ENCODE peak calls at places on chromosomes 3 and 15, in four cellular contexts. One of them, this sample, is unnamed.

GRCh38 chr15:69044899-69045298 is 30.4 kb downstream of the NOX5 start:
- DNase-seq in WERI-Rb-1: no peak
- DNase-seq in KG1: no peak
- DNase-seq in stimulated activated CD8-positive, alpha-beta memory T cell treated with anti-CD3 and anti-CD28 coated beads, Interleukin-2, amount 100 ng/mL, for 1 hour: no peak
- DNase-seq in this sample: peak; percentile 4

GRCh38 chr15:70512772-70513362 is 250.5 kb downstream of the UACA start:
- DNase-seq in WERI-Rb-1: peak; percentile 80
- DNase-seq in KG1: peak; percentile 34
- DNase-seq in stimulated activated CD8-positive, alpha-beta memory T cell treated with anti-CD3 and anti-CD28 coated beads, Interleukin-2, amount 100 ng/mL, for 1 hour: no peak
- DNase-seq in this sample: no peak

GRCh38 chr3:4045756-4046155 is 246.5 kb downstream of the LRRN1 start:
- DNase-seq in WERI-Rb-1: no peak
- DNase-seq in stimulated activated CD8-positive, alpha-beta memory T cell treated with anti-CD3 and anti-CD28 coated beads, Interleukin-2, amount 100 ng/mL, for 1 hour: no peak
- DNase-seq in KG1: no peak
- DNase-seq in this sample: no peak

GRCh38 chr15:68272797-68273271 is 4.7 kb upstream of the FEM1B start:
- DNase-seq in KG1: no peak
- DNase-seq in stimulated activated CD8-positive, alpha-beta memory T cell treated with anti-CD3 and anti-CD28 coated beads, Interleukin-2, amount 100 ng/mL, for 1 hour: no peak
- DNase-seq in WERI-Rb-1: no peak
- DNase-seq in this sample: no peak

GRCh38 chr15:90870354-90871096 is 2.1 kb downstream of the FURIN start:
- DNase-seq in WERI-Rb-1: no peak
- DNase-seq in stimulated activated CD8-positive, alpha-beta memory T cell treated with anti-CD3 and anti-CD28 coated beads, Interleukin-2, amount 100 ng/mL, for 1 hour: no peak
- DNase-seq in KG1: no peak
- DNase-seq in this sample: no peak

GRCh38 chr3:139935866-139936817 is 1.2 kb downstream of the CLSTN2 start:
- DNase-seq in WERI-Rb-1: peak; percentile 53
- DNase-seq in KG1: no peak
- DNase-seq in stimulated activated CD8-positive, alpha-beta memory T cell treated with anti-CD3 and anti-CD28 coated beads, Interleukin-2, amount 100 ng/mL, for 1 hour: no peak
- DNase-seq in this sample: no peak

GRCh38 chr3:13879102-13879945 is 547 bp downstream of the WNT7A start:
- DNase-seq in KG1: no peak
- DNase-seq in WERI-Rb-1: no peak
- DNase-seq in stimulated activated CD8-positive, alpha-beta memory T cell treated with anti-CD3 and anti-CD28 coated beads, Interleukin-2, amount 100 ng/mL, for 1 hour: no peak
- DNase-seq in this sample: no peak

GRCh38 chr3:15616053-15616452 is 14.5 kb downstream of the BTD start:
- DNase-seq in stimulated activated CD8-positive, alpha-beta memory T cell treated with anti-CD3 and anti-CD28 coated beads, Interleukin-2, amount 100 ng/mL, for 1 hour: no peak
- DNase-seq in KG1: no peak
- DNase-seq in WERI-Rb-1: no peak
- DNase-seq in this sample: no peak

GRCh38 chr3:60803156-60803555 is 448.1 kb downstream of the FHIT start:
- DNase-seq in stimulated activated CD8-positive, alpha-beta memory T cell treated with anti-CD3 and anti-CD28 coated beads, Interleukin-2, amount 100 ng/mL, for 1 hour: no peak
- DNase-seq in KG1: no peak
- DNase-seq in WERI-Rb-1: no peak
- DNase-seq in this sample: no peak

GRCh38 chr3:87771338-87772059 is 287.3 kb downstream of the CGGBP1 start:
- DNase-seq in stimulated activated CD8-positive, alpha-beta memory T cell treated with anti-CD3 and anti-CD28 coated beads, Interleukin-2, amount 100 ng/mL, for 1 hour: no peak
- DNase-seq in KG1: no peak
- DNase-seq in WERI-Rb-1: peak; percentile 28
- DNase-seq in this sample: no peak

GRCh38 chr15:60917469-60918130 is 311.5 kb downstream of the RORA start:
- DNase-seq in WERI-Rb-1: peak; percentile 46
- DNase-seq in KG1: no peak
- DNase-seq in stimulated activated CD8-positive, alpha-beta memory T cell treated with anti-CD3 and anti-CD28 coated beads, Interleukin-2, amount 100 ng/mL, for 1 hour: no peak
- DNase-seq in this sample: no peak

GRCh38 chr3:72586694-72587093 is 261.6 kb downstream of the SHQ1 start:
- DNase-seq in KG1: no peak
- DNase-seq in WERI-Rb-1: no peak
- DNase-seq in stimulated activated CD8-positive, alpha-beta memory T cell treated with anti-CD3 and anti-CD28 coated beads, Interleukin-2, amount 100 ng/mL, for 1 hour: no peak
- DNase-seq in this sample: no peak

GRCh38 chr3:59374812-59375211 is 325.0 kb upstream of the CFAP20DC start:
- DNase-seq in KG1: no peak
- DNase-seq in stimulated activated CD8-positive, alpha-beta memory T cell treated with anti-CD3 and anti-CD28 coated beads, Interleukin-2, amount 100 ng/mL, for 1 hour: no peak
- DNase-seq in WERI-Rb-1: no peak
- DNase-seq in this sample: no peak

GRCh38 chr3:197173620-197174019 is 124.8 kb downstream of the DLG1 start:
- DNase-seq in KG1: no peak
- DNase-seq in WERI-Rb-1: no peak
- DNase-seq in stimulated activated CD8-positive, alpha-beta memory T cell treated with anti-CD3 and anti-CD28 coated beads, Interleukin-2, amount 100 ng/mL, for 1 hour: no peak
- DNase-seq in this sample: no peak

GRCh38 chr3:21938267-21938681 is 187.3 kb upstream of the ZNF385D start:
- DNase-seq in WERI-Rb-1: no peak
- DNase-seq in stimulated activated CD8-positive, alpha-beta memory T cell treated with anti-CD3 and anti-CD28 coated beads, Interleukin-2, amount 100 ng/mL, for 1 hour: no peak
- DNase-seq in KG1: no peak
- DNase-seq in this sample: no peak

GRCh38 chr15:73286356-73286755 is 82.4 kb downstream of the HCN4 start:
- DNase-seq in WERI-Rb-1: no peak
- DNase-seq in KG1: no peak
- DNase-seq in stimulated activated CD8-positive, alpha-beta memory T cell treated with anti-CD3 and anti-CD28 coated beads, Interleukin-2, amount 100 ng/mL, for 1 hour: no peak
- DNase-seq in this sample: no peak

GRCh38 chr3:99637381-99638111 is 848 bp upstream of the COL8A1 start:
- DNase-seq in WERI-Rb-1: peak; percentile 46
- DNase-seq in KG1: no peak
- DNase-seq in stimulated activated CD8-positive, alpha-beta memory T cell treated with anti-CD3 and anti-CD28 coated beads, Interleukin-2, amount 100 ng/mL, for 1 hour: no peak
- DNase-seq in this sample: no peak

GRCh38 chr3:133330542-133330941 is 69.3 kb upstream of the BFSP2 start:
- DNase-seq in KG1: no peak
- DNase-seq in WERI-Rb-1: no peak
- DNase-seq in stimulated activated CD8-positive, alpha-beta memory T cell treated with anti-CD3 and anti-CD28 coated beads, Interleukin-2, amount 100 ng/mL, for 1 hour: no peak
- DNase-seq in this sample: no peak

GRCh38 chr3:5011555-5012256 is 32.5 kb downstream of the BHLHE40 start:
- DNase-seq in KG1: peak; percentile 82
- DNase-seq in WERI-Rb-1: no peak
- DNase-seq in stimulated activated CD8-positive, alpha-beta memory T cell treated with anti-CD3 and anti-CD28 coated beads, Interleukin-2, amount 100 ng/mL, for 1 hour: no peak
- DNase-seq in this sample: peak; percentile 12

GRCh38 chr3:188360364-188360881 is 206.5 kb downstream of the LPP start:
- DNase-seq in KG1: no peak
- DNase-seq in WERI-Rb-1: no peak
- DNase-seq in stimulated activated CD8-positive, alpha-beta memory T cell treated with anti-CD3 and anti-CD28 coated beads, Interleukin-2, amount 100 ng/mL, for 1 hour: no peak
- DNase-seq in this sample: no peak

GRCh38 chr15:59312199-59312598 is 60.5 kb downstream of the MYO1E start:
- DNase-seq in KG1: no peak
- DNase-seq in stimulated activated CD8-positive, alpha-beta memory T cell treated with anti-CD3 and anti-CD28 coated beads, Interleukin-2, amount 100 ng/mL, for 1 hour: no peak
- DNase-seq in WERI-Rb-1: no peak
- DNase-seq in this sample: no peak

GRCh38 chr3:191686626-191687025 is 225.7 kb downstream of the PYDC2 start:
- DNase-seq in WERI-Rb-1: no peak
- DNase-seq in KG1: no peak
- DNase-seq in stimulated activated CD8-positive, alpha-beta memory T cell treated with anti-CD3 and anti-CD28 coated beads, Interleukin-2, amount 100 ng/mL, for 1 hour: no peak
- DNase-seq in this sample: no peak

GRCh38 chr3:65004316-65004715 is 316.5 kb upstream of the ADAMTS9 start:
- DNase-seq in stimulated activated CD8-positive, alpha-beta memory T cell treated with anti-CD3 and anti-CD28 coated beads, Interleukin-2, amount 100 ng/mL, for 1 hour: no peak
- DNase-seq in KG1: no peak
- DNase-seq in WERI-Rb-1: no peak
- DNase-seq in this sample: no peak

GRCh38 chr15:28107111-28107893 is 8.2 kb upstream of the OCA2 start:
- DNase-seq in stimulated activated CD8-positive, alpha-beta memory T cell treated with anti-CD3 and anti-CD28 coated beads, Interleukin-2, amount 100 ng/mL, for 1 hour: no peak
- DNase-seq in KG1: no peak
- DNase-seq in WERI-Rb-1: no peak
- DNase-seq in this sample: no peak

GRCh38 chr3:100310355-100310965 is 24.1 kb upstream of the NIT2 start:
- DNase-seq in WERI-Rb-1: no peak
- DNase-seq in stimulated activated CD8-positive, alpha-beta memory T cell treated with anti-CD3 and anti-CD28 coated beads, Interleukin-2, amount 100 ng/mL, for 1 hour: no peak
- DNase-seq in KG1: no peak
- DNase-seq in this sample: no peak

GRCh38 chr3:46133285-46133684 is 74.8 kb downstream of the CCR1 start:
- DNase-seq in stimulated activated CD8-positive, alpha-beta memory T cell treated with anti-CD3 and anti-CD28 coated beads, Interleukin-2, amount 100 ng/mL, for 1 hour: no peak
- DNase-seq in WERI-Rb-1: no peak
- DNase-seq in KG1: no peak
- DNase-seq in this sample: no peak

GRCh38 chr3:127487196-127487595 is 103.3 kb downstream of the TPRA1 start:
- DNase-seq in KG1: no peak
- DNase-seq in WERI-Rb-1: no peak
- DNase-seq in stimulated activated CD8-positive, alpha-beta memory T cell treated with anti-CD3 and anti-CD28 coated beads, Interleukin-2, amount 100 ng/mL, for 1 hour: no peak
- DNase-seq in this sample: no peak

GRCh38 chr3:98743071-98743470 is 20.1 kb upstream of the ST3GAL6 start:
- DNase-seq in WERI-Rb-1: no peak
- DNase-seq in stimulated activated CD8-positive, alpha-beta memory T cell treated with anti-CD3 and anti-CD28 coated beads, Interleukin-2, amount 100 ng/mL, for 1 hour: no peak
- DNase-seq in KG1: no peak
- DNase-seq in this sample: no peak

GRCh38 chr3:12681586-12682371 is 17.9 kb upstream of the RAF1 start:
- DNase-seq in stimulated activated CD8-positive, alpha-beta memory T cell treated with anti-CD3 and anti-CD28 coated beads, Interleukin-2, amount 100 ng/mL, for 1 hour: no peak
- DNase-seq in KG1: no peak
- DNase-seq in WERI-Rb-1: no peak
- DNase-seq in this sample: peak; percentile 97

GRCh38 chr3:162534431-162534830 is 1037.8 kb downstream of the OTOL1 start:
- DNase-seq in stimulated activated CD8-positive, alpha-beta memory T cell treated with anti-CD3 and anti-CD28 coated beads, Interleukin-2, amount 100 ng/mL, for 1 hour: no peak
- DNase-seq in KG1: no peak
- DNase-seq in WERI-Rb-1: no peak
- DNase-seq in this sample: no peak

GRCh38 chr3:130893240-130894129 is at the start of gene ATP2C1:
- DNase-seq in WERI-Rb-1: peak; percentile 97
- DNase-seq in stimulated activated CD8-positive, alpha-beta memory T cell treated with anti-CD3 and anti-CD28 coated beads, Interleukin-2, amount 100 ng/mL, for 1 hour: peak; percentile 79
- DNase-seq in KG1: peak; percentile 92
- DNase-seq in this sample: peak; percentile 64

GRCh38 chr15:89196994-89197393 is 24.4 kb downstream of the RLBP1 start:
- DNase-seq in KG1: no peak
- DNase-seq in stimulated activated CD8-positive, alpha-beta memory T cell treated with anti-CD3 and anti-CD28 coated beads, Interleukin-2, amount 100 ng/mL, for 1 hour: no peak
- DNase-seq in WERI-Rb-1: no peak
- DNase-seq in this sample: no peak

GRCh38 chr3:73547427-73548036 is 77.2 kb downstream of the PDZRN3 start:
- DNase-seq in stimulated activated CD8-positive, alpha-beta memory T cell treated with anti-CD3 and anti-CD28 coated beads, Interleukin-2, amount 100 ng/mL, for 1 hour: no peak
- DNase-seq in KG1: no peak
- DNase-seq in WERI-Rb-1: no peak
- DNase-seq in this sample: no peak

GRCh38 chr3:23174426-23175039 is 28.6 kb upstream of the UBE2E2 start:
- DNase-seq in stimulated activated CD8-positive, alpha-beta memory T cell treated with anti-CD3 and anti-CD28 coated beads, Interleukin-2, amount 100 ng/mL, for 1 hour: no peak
- DNase-seq in WERI-Rb-1: peak; percentile 8
- DNase-seq in KG1: no peak
- DNase-seq in this sample: no peak

GRCh38 chr3:150663461-150663860 is 40.3 kb downstream of the ERICH6 start:
- DNase-seq in WERI-Rb-1: no peak
- DNase-seq in stimulated activated CD8-positive, alpha-beta memory T cell treated with anti-CD3 and anti-CD28 coated beads, Interleukin-2, amount 100 ng/mL, for 1 hour: no peak
- DNase-seq in KG1: no peak
- DNase-seq in this sample: no peak

GRCh38 chr3:48004694-48005093 is 11.5 kb downstream of the MAP4 start:
- DNase-seq in WERI-Rb-1: no peak
- DNase-seq in KG1: no peak
- DNase-seq in stimulated activated CD8-positive, alpha-beta memory T cell treated with anti-CD3 and anti-CD28 coated beads, Interleukin-2, amount 100 ng/mL, for 1 hour: no peak
- DNase-seq in this sample: no peak

GRCh38 chr15:90465140-90465929 is 64.4 kb upstream of the CRTC3 start:
- DNase-seq in WERI-Rb-1: no peak
- DNase-seq in KG1: no peak
- DNase-seq in stimulated activated CD8-positive, alpha-beta memory T cell treated with anti-CD3 and anti-CD28 coated beads, Interleukin-2, amount 100 ng/mL, for 1 hour: no peak
- DNase-seq in this sample: no peak

GRCh38 chr3:41418961-41419691 is 219.8 kb downstream of the CTNNB1 start:
- DNase-seq in KG1: peak; percentile 50
- DNase-seq in WERI-Rb-1: no peak
- DNase-seq in stimulated activated CD8-positive, alpha-beta memory T cell treated with anti-CD3 and anti-CD28 coated beads, Interleukin-2, amount 100 ng/mL, for 1 hour: peak; percentile 10
- DNase-seq in this sample: no peak

GRCh38 chr15:95944193-95944592 is 386.3 kb upstream of the NR2F2 start:
- DNase-seq in KG1: no peak
- DNase-seq in stimulated activated CD8-positive, alpha-beta memory T cell treated with anti-CD3 and anti-CD28 coated beads, Interleukin-2, amount 100 ng/mL, for 1 hour: no peak
- DNase-seq in WERI-Rb-1: no peak
- DNase-seq in this sample: no peak

GRCh38 chr3:16937421-16937820 is 52.7 kb downstream of the PLCL2 start:
- DNase-seq in WERI-Rb-1: no peak
- DNase-seq in KG1: no peak
- DNase-seq in stimulated activated CD8-positive, alpha-beta memory T cell treated with anti-CD3 and anti-CD28 coated beads, Interleukin-2, amount 100 ng/mL, for 1 hour: no peak
- DNase-seq in this sample: no peak